ENCODE peak calls at places on chromosomes 11 and 22, in six cellular contexts. C is fibroblast of the aortic adventitia, O is astrocyte of the spinal cord, G is mucosa of descending colon, Q is fibroblast of lung, U is brain microvascular endothelial cell. P is an unnamed sample.

GRCh38 chr11:108338750-108339149 is 115.9 kb downstream of the ATM start:
- DNase-seq in C (no peak), G (no peak), O (no peak), Q (no peak), U (no peak), P (no peak)

GRCh38 chr11:17479284-17480214 is 2.9 kb upstream of the ABCC8 start:
- DNase-seq in G (peak), Q (peak), C (peak), O (peak), U (no peak), P (peak)

GRCh38 chr11:113690619-113691569 is 15.2 kb downstream of the TMPRSS5 start:
- DNase-seq in O (peak), C (peak), G (peak), U (peak), Q (peak), P (peak)

GRCh38 chr22:43669190-43669589 is 142.9 kb downstream of the EFCAB6 start:
- DNase-seq in U (no peak), G (no peak), Q (no peak), O (no peak), C (no peak), P (no peak)

GRCh38 chr11:64844330-64845124 is at the start of gene CDC42BPG:
- DNase-seq in Q (peak), C (peak), U (peak), O (peak), G (peak), P (peak)

GRCh38 chr11:31641477-31642062 is 132.0 kb downstream of the ELP4 start:
- DNase-seq in O (peak), C (peak), Q (peak), U (no peak), G (no peak), P (peak)

GRCh38 chr11:64859542-64860414 is 15.3 kb upstream of the CDC42BPG start:
- DNase-seq in G (peak), C (no peak), Q (no peak), O (no peak), U (no peak), P (no peak)

GRCh38 chr22:42367980-42368378 is 64.2 kb downstream of the NFAM1 start:
- DNase-seq in U (no peak), C (no peak), G (peak), Q (no peak), O (no peak), P (no peak)

GRCh38 chr11:87039371-87039770 is 1.6 kb downstream of the TMEM135 start:
- DNase-seq in U (no peak), Q (peak), G (no peak), C (peak), O (peak), P (peak)

GRCh38 chr11:92226331-92227232 is 2.0 kb downstream of the FAT3 start:
- DNase-seq in U (no peak), O (no peak), G (no peak), Q (peak), C (no peak), P (peak)

GRCh38 chr22:26431151-26431995 is 2.3 kb downstream of the ASPHD2 start:
- DNase-seq in Q (no peak), G (no peak), C (no peak), U (no peak), O (no peak), P (peak)

GRCh38 chr22:29306830-29307657 is 594 bp downstream of the GAS2L1 start:
- DNase-seq in Q (peak), G (peak), O (peak), C (peak), U (peak), P (peak)

GRCh38 chr22:45312415-45312814 is 2.7 kb downstream of the FAM118A start:
- DNase-seq in Q (no peak), O (no peak), G (no peak), C (no peak), U (no peak), P (no peak)

GRCh38 chr11:45881708-45882368 is 3.6 kb upstream of the MAPK8IP1 start:
- DNase-seq in Q (no peak), U (no peak), C (no peak), O (no peak), G (no peak), P (no peak)

GRCh38 chr11:128095459-128096096 is 491.8 kb downstream of the ETS1 start:
- DNase-seq in O (peak), G (no peak), U (peak), Q (peak), C (peak), P (peak)

GRCh38 chr11:106714179-106714578 is 304.1 kb downstream of the GUCY1A2 start:
- DNase-seq in U (no peak), Q (peak), O (peak), G (no peak), C (no peak), P (peak)

DNA sequence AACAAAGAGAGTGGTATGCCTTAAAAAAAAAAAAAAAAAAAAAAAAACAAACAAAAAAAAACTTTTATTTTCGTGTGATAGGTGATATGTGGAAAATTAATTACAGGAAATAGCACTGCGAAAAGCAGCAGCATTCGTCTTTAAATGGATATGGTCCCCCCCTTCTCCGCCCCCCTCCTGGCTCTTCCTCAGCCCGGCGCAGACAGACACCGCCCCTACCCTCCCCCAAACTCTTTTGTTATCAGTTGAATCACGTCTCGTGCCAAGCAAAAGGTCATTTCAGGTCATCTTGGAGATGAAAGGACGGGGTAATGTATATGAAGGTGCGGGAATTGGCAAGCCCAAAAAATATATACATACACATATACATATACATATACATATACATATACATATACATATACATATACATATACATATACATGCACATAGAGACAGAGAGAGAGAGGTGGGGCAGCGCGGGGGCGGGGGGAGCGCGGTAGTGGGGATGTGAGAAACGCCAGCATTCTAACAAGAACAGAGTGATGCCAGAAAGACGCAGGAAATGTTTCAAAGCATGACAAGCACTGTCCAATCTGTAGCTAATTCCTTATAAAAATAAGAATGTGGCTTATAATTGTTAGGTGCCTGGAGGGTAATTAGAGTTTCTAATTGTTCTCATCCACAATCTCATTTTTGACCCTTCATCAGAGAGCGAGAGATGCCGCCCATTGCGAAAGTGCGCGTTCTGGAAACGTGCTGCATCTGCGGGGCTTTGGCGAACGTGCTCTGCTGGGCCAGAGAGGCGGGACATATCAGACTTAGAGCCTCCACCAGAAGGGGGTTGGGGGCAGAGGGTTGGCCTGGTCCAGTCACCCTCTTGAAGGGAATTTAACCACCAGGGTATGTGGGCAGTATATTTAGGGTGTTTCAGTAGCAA is 214.5 kb upstream of the UBASH3B start:
- DNase-seq in O (no peak), C (peak), G (peak), U (peak), Q (peak), P (no peak)
- H3K4me3 ChIP-seq in O (peak), C (peak), G (no peak), U (peak), Q (peak), P (peak)

GRCh38 chr11:48138222-48138621 is 78.4 kb upstream of the OR4B1 start:
- DNase-seq in Q (no peak), O (no peak), U (no peak), G (peak), C (no peak), P (no peak)
- TF ChIP-seq CTCF in Q (no peak), O (no peak), U (no peak), G (no peak), C (no peak), P (no peak)

DNA sequence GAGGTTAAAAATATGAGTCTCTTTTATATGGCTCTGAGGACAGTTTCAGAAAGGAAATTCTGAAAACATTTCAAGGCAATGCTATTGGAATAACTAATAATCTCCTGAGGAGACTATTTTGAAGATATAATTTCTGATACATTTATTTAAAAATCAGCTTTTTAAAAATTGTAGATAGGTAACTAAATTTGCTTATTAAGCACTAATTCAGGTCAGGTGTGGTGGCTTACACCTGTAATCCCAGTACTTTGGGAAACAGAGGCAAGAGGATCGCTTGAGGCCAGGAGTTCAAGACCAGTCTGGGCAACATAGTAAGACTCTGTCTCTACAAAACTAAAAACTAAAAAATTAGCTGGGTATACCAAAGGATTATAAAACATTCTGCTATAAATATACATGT is 17.0 kb downstream of the ZDHHC13 start:
- DNase-seq in Q (no peak), O (no peak), U (no peak), G (no peak), C (no peak), P (no peak)
- H3K4me3 ChIP-seq in Q (no peak), O (no peak), U (no peak), G (no peak), C (no peak), P (no peak)

GRCh38 chr11:102111011-102111786 is 952 bp downstream of the YAP1 start:
- DNase-seq in O (peak), Q (peak), U (peak), G (peak), C (peak), P (peak)
- TF ChIP-seq CTCF in O (no peak), Q (no peak), U (peak), G (no peak), C (peak), P (peak)